ENCODE peak calls at places on chromosomes 13 and 19, in four cellular contexts. I is A549, U is hepatic stellate cell, C is T1000. P is an unnamed sample.

GRCh38 chr19:2449019-2449418 is 7.7 kb downstream of the LMNB2 start:
- DNase-seq in C (no peak), I (no peak), U (no peak), P (no peak)

GRCh38 chr19:46924874-46925547 is 64.2 kb downstream of the ARHGAP35 start:
- DNase-seq in C (no peak), U (no peak), I (peak; percentile 40), P (no peak)

GRCh38 chr19:52248256-52248655 is 21.1 kb upstream of the ZNF766 start:
- DNase-seq in I (no peak), U (peak; percentile 26), C (no peak), P (no peak)

GRCh38 chr13:29810898-29811297 is 39.5 kb downstream of the UBL3 start:
- DNase-seq in C (no peak), I (no peak), U (no peak), P (no peak)

GRCh38 chr13:26220575-26220974 is 1.5 kb downstream of the RNF6 start:
- DNase-seq in I (no peak), C (no peak), U (no peak), P (peak; percentile 14)

GRCh38 chr13:95002968-95003813 is 290.8 kb upstream of the SOX21 start:
- DNase-seq in I (no peak), C (no peak), U (no peak), P (no peak)

GRCh38 chr19:16204005-16204294 is 6.2 kb downstream of the AP1M1 start:
- DNase-seq in U (no peak), C (no peak), I (no peak), P (no peak)

GRCh38 chr13:41502676-41503075 is 45.3 kb downstream of the RGCC start:
- DNase-seq in I (no peak), U (no peak), C (no peak), P (no peak)

GRCh38 chr13:98571955-98572662 is 4.8 kb downstream of the STK24 start:
- DNase-seq in I (no peak), U (no peak), C (no peak), P (no peak)

GRCh38 chr19:29819986-29820385 is 8.2 kb downstream of the CCNE1 start:
- DNase-seq in U (no peak), C (no peak), I (no peak), P (no peak)